ENCODE peak calls at places on chromosomes 5 and 9, in four cellular contexts. F is SJCRH30; A is uterus; M is CD4-positive, CD25-positive, alpha-beta regulatory T cell. K is an unnamed sample. For H3K4me1, the result is how much of the 10 kb centered on the place peaks cover.

GRCh38 chr5:35213608-35214007 is 16.7 kb downstream of the PRLR start:
- DNase-seq in A (no peak), M (no peak), F (no peak), K (no peak)

GRCh38 chr5:13664377-13664776 is 280.1 kb downstream of the DNAH5 start:
- DNase-seq in A (no peak), M (no peak), F (peak), K (no peak)

GRCh38 chr5:177008716-177009115 is 2.1 kb upstream of the UIMC1 start:
- DNase-seq in M (no peak), F (no peak), A (no peak), K (no peak)

GRCh38 chr5:136457390-136458094 is 92.2 kb upstream of the TRPC7 start:
- DNase-seq in A (no peak), M (no peak), F (peak), K (no peak)

GRCh38 chr5:1666812-1667588 is 132.6 kb downstream of the MRPL36 start:
- DNase-seq in M (no peak), A (no peak), F (no peak), K (no peak)

GRCh38 chr5:54309751-54310432 is 481 bp downstream of the ARL15 start:
- DNase-seq in A (peak), M (peak), F (peak), K (no peak)

GRCh38 chr5:77209495-77210090 is 887 bp upstream of the PDE8B start:
- DNase-seq in A (no peak), M (no peak), F (no peak), K (no peak)

GRCh38 chr5:141564216-141564692 is 54.5 kb downstream of the DIAPH1 start:
- DNase-seq in A (peak), M (peak), F (peak), K (peak)

GRCh38 chr9:80649001-80649420 is 1040.3 kb downstream of the TLE1 start:
- DNase-seq in A (peak), F (peak), M (no peak), K (no peak)

GRCh38 chr5:149519624-149520023 is 31.6 kb downstream of the CSNK1A1 start:
- DNase-seq in F (no peak), A (no peak), M (no peak), K (no peak)

GRCh38 chr5:66993882-66994281 is 202.7 kb downstream of the CD180 start:
- DNase-seq in F (no peak), A (no peak), M (no peak), K (no peak)

GRCh38 chr9:91711755-91712591 is 238.1 kb downstream of the ROR2 start:
- DNase-seq in M (peak), A (no peak), F (peak), K (no peak)

GRCh38 chr5:119409235-119409815 is 43.0 kb upstream of the HSD17B4 start:
- DNase-seq in A (no peak), F (no peak), M (peak), K (no peak)

GRCh38 chr5:95808686-95809413 is 13.7 kb downstream of the GLRX start:
- DNase-seq in F (no peak), A (peak), M (peak), K (peak)

GRCh38 chr9:84371737-84372136 is 31.2 kb upstream of the SLC28A3 start:
- DNase-seq in A (no peak), M (no peak), F (no peak), K (no peak)

GRCh38 chr9:96688215-96688614 is 33.1 kb upstream of the PRXL2C start:
- DNase-seq in F (no peak), A (no peak), M (no peak), K (no peak)

GRCh38 chr9:95585824-95586223 is 69.1 kb upstream of the PTCH1 start:
- DNase-seq in F (no peak), M (no peak), A (no peak), K (no peak)

GRCh38 chr9:96646081-96646991 is 8.8 kb downstream of the PRXL2C start:
- DNase-seq in M (no peak), F (no peak), A (no peak), K (no peak)

GRCh38 chr9:88387035-88387732 is 1.1 kb upstream of the SPIN1 start:
- DNase-seq in F (no peak), M (peak), A (no peak), K (no peak)

GRCh38 chr9:79581794-79582193 is 10.0 kb downstream of the TLE4 start:
- DNase-seq in F (no peak), M (peak), A (no peak), K (peak)

GRCh38 chr5:104859437-104859836 is 1296.8 kb upstream of the NUDT12 start:
- DNase-seq in M (no peak), F (no peak), A (no peak), K (no peak)

GRCh38 chr5:11584008-11584407 is 320.2 kb downstream of the CTNND2 start:
- DNase-seq in A (no peak), F (no peak), M (no peak), K (no peak)

GRCh38 chr9:19379697-19380046 is 364 bp downstream of the RPS6 start:
- DNase-seq in F (peak), M (peak), A (no peak), K (peak)

GRCh38 chr5:54774281-54775171 is 210.9 kb downstream of the ESM1 start:
- DNase-seq in A (peak), M (no peak), F (no peak), K (no peak)

GRCh38 chr5:10981927-10982326 is 220.9 kb upstream of the DAP start:
- DNase-seq in F (no peak), M (no peak), A (no peak), K (no peak)

GRCh38 chr5:180611140-180611850 is 20.0 kb upstream of the SCGB3A1 start:
- DNase-seq in F (no peak), A (no peak), M (no peak), K (no peak)

GRCh38 chr5:124742521-124742920 is 3.9 kb downstream of the ZNF608 start:
- DNase-seq in F (no peak), M (no peak), A (no peak), K (no peak)

GRCh38 chr5:124741711-124742496 is 4.5 kb downstream of the ZNF608 start:
- DNase-seq in M (no peak), F (peak), A (no peak), K (no peak)

GRCh38 chr5:124742983-124743533 is 3.4 kb downstream of the ZNF608 start:
- DNase-seq in F (peak), A (peak), M (no peak), K (no peak)

GRCh38 chr5:124744170-124744911 is 2.1 kb downstream of the ZNF608 start:
- DNase-seq in M (no peak), F (no peak), A (peak), K (no peak)

DNA sequence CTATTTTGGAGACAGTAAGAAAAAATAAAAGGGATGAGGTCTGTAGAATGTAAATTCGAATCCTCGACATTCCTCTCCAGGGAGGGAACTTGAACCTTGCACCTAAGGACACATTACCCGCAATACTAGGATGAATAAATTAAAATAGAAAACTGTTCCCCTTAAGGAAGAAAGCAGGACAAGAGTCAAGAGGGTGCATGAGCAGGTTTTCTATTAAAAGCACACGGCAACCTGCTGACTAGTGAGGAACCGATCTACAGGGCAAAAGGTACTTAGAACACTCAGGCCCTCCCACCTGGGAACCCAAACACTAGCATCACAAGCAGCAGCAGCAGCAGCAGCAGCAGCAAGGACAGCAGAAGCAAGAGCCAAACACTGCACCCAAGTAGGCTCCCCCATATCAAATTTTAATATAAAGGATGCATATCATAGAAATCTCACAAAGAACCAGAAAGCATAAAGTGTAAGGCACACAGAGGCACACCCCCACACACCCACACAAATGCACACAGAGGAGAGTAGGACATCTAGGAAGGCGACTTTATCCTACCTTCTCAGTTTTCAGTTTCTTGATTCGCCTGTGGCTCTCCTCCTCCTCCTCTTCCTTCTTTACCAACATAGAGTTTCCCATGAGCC is 2.8 kb downstream of the ZNF608 start:
- DNase-seq in F (no peak), A (no peak), M (no peak), K (no peak)
- H3K4me1 ChIP-seq in F (under half), A (under half), M (under half), K (under half)

DNA sequence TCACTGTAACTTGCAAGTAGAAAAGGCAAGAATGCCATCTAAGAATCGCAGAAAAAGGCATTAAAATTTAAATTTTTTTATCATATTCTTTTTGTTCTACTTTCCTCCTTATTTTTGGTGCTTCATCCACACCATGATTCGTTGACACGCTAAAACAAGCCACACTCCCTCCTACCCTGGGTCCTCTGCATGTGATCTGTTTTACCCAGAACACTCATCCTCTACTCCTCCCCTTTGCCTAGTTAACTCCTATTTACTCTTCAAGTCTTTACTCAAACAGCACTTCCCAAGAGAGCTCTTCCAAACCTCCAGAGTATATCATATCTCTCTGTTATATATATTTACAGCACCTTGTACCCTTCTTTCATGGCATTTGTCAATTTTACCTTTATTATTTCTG is 61.4 kb upstream of the SRP19 start:
- DNase-seq in A (no peak), M (no peak), F (no peak), K (no peak)
- H3K4me1 ChIP-seq in A (under half), M (under half), F (under half), K (under half)

DNA sequence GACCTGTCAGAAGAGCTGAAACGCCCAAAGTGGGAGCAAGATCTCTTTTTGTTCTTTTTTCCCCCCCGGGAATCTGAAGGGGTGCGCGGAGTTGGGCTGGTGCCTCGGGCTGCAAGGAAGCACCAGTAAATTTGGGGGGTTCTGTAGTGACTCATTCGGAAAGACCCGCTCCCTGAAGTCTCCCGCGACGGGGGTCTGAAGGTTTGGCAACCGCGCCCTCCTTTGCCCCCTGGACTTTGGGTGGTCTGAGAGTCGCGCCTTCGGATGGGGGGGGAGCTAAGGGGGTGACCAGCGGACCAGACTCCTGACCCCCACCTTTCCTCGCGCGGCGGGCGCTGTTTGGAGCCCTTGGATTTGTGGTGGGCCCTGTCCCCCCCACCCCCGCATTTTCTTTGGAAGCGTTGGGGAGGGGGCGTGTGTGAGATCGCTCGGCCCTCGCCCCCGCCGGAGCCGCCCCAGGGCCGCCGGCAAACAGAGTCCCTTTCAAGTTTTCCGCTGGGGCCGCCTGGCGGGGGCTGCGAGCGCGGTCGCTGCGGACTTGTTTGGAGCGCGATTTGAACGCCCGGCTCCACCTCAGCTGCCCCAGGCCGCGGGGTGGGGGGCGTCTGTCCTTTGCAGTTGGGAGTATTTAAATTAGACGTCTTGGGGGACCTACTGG is 2.0 kb downstream of the CXXC5 start:
- DNase-seq in M (no peak), A (peak), F (peak), K (no peak)
- H3K4me1 ChIP-seq in M (under half), A (under half), F (under half), K (under half)

GRCh38 chr9:94498801-94499454 is 56.0 kb upstream of the PCAT7 start:
- DNase-seq in A (no peak), F (no peak), M (no peak), K (no peak)
- H3K4me1 ChIP-seq in A (under half), F (under half), M (under half), K (under half)

GRCh38 chr5:174741352-174741751 is 17.0 kb downstream of the MSX2 start:
- DNase-seq in M (no peak), F (no peak), A (no peak), K (no peak)
- H3K4me1 ChIP-seq in M (under half), F (under half), A (under half), K (under half)

DNA sequence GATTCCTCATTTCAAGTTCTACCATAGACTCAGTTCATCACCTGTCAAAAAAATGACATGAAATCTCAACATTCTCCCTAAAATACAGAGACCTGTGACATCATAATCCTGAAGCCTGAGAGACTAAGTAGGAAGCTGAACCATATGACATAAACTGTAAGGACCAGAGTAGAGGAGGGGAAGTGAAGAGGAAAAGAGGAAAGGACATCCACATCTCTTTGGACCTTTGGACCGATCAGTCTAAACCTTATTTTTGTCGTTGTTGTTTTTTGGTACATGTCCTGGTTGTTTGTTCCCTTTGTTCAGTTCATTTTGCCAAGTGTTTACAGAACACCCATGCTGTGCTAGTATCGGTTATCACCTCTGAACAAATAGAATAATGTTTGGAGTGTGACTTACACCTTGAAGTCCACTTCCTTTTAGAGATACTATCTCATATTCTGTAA is 41.9 kb downstream of the LURAP1L start:
- DNase-seq in M (no peak), F (no peak), A (no peak), K (no peak)
- H3K4me1 ChIP-seq in M (under half), F (under half), A (under half), K (under half)

DNA sequence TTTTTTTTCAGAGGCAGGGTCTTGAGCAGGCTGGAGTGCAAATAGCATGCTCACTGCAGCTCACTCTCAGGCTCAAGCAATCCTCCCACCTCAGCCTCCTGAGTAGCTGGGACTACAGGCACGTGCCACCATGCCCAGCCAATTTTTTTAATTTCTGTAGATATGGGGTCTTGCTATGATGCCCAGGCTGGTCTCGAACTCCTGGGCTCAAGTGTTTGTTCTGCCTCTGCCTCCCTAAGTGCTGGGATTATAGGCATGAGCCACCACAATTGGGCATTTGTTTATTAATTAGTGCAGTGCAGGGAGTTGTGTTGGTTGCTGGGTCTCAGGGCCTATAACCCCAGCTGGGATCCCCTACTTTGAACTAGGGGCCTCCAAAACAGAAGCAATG is 47.0 kb downstream of the CXXC5 start:
- DNase-seq in F (no peak), M (no peak), A (no peak), K (no peak)
- H3K4me1 ChIP-seq in F (under half), M (under half), A (under half), K (under half)

K was measured in effector memory CD4-positive, alpha-beta T cell.